ENCODE peak calls at places on chromosome 1, in five cellular contexts. J, X, B, S and F are unnamed samples.

GRCh38 chr1:222634180-222635013 is 16.5 kb downstream of the MIA3 start:
- DNase-seq in B (peak), S (peak), X (peak), J (peak), F (peak)

GRCh38 chr1:45134468-45134873 is 71.9 kb downstream of the ZSWIM5 start:
- DNase-seq in J (peak), X (no peak), S (no peak), B (no peak), F (no peak)

GRCh38 chr1:235455806-235456205 is 48.4 kb downstream of the B3GALNT2 start:
- DNase-seq in X (no peak), J (no peak), B (no peak), S (no peak), F (no peak)

GRCh38 chr1:184075040-184076029 is 23.8 kb downstream of the TSEN15 start:
- DNase-seq in X (peak), J (peak), S (peak), B (no peak), F (peak)

GRCh38 chr1:228085287-228085926 is 2.9 kb downstream of the ARF1 start:
- DNase-seq in X (peak), S (no peak), B (no peak), J (peak), F (peak)

GRCh38 chr1:58968360-58968952 is 184.6 kb upstream of the JUN start:
- DNase-seq in X (peak), S (no peak), B (no peak), J (peak), F (peak)

GRCh38 chr1:225543350-225543749 is 109.6 kb downstream of the ENAH start:
- DNase-seq in X (no peak), S (no peak), J (no peak), B (no peak), F (no peak)

GRCh38 chr1:72140222-72140621 is 142.1 kb downstream of the NEGR1 start:
- DNase-seq in S (no peak), B (no peak), X (peak), J (no peak), F (peak)

GRCh38 chr1:93758842-93759515 is 77.3 kb upstream of the BCAR3 start:
- DNase-seq in S (peak), X (peak), J (peak), B (no peak), F (peak)

GRCh38 chr1:203888807-203889251 is 27.4 kb downstream of the SNRPE start:
- DNase-seq in X (peak), S (no peak), J (no peak), B (no peak), F (peak)

GRCh38 chr1:46131093-46131492 is 1.3 kb downstream of the PIK3R3 start:
- DNase-seq in X (no peak), J (no peak), S (no peak), B (no peak), F (no peak)

GRCh38 chr1:180975551-180975950 is 47.1 kb downstream of the STX6 start:
- DNase-seq in S (no peak), J (no peak), B (no peak), X (peak), F (peak)

GRCh38 chr1:90351019-90351418 is 356.1 kb downstream of the ZNF326 start:
- DNase-seq in B (no peak), S (no peak), X (no peak), J (no peak), F (no peak)

GRCh38 chr1:44696789-44697188 is 22.3 kb downstream of the ARMH1 start:
- DNase-seq in B (no peak), X (no peak), S (no peak), J (no peak), F (no peak)

GRCh38 chr1:51316113-51316763 is 14.1 kb downstream of the TTC39A start:
- DNase-seq in J (no peak), S (no peak), X (no peak), B (no peak), F (no peak)

GRCh38 chr1:153339802-153340201 is 8.8 kb downstream of the PGLYRP4 start:
- DNase-seq in S (no peak), J (no peak), B (no peak), X (no peak), F (no peak)

GRCh38 chr1:115115521-115116161 is 26.3 kb upstream of the TSPAN2 start:
- DNase-seq in S (no peak), J (no peak), B (no peak), X (no peak), F (no peak)

GRCh38 chr1:99600782-99601181 is 45.1 kb upstream of the PALMD start:
- DNase-seq in S (peak), X (no peak), B (no peak), J (no peak), F (peak)

GRCh38 chr1:224503161-224504118 is 68.8 kb upstream of the WDR26 start:
- DNase-seq in B (no peak), S (peak), J (peak), X (peak), F (peak)

GRCh38 chr1:16093611-16094010 is 20.2 kb upstream of the FAM131C start:
- DNase-seq in J (no peak), S (no peak), B (no peak), X (no peak), F (no peak)

GRCh38 chr1:37038079-37038702 is 3.9 kb upstream of the GRIK3 start:
- DNase-seq in J (peak), B (no peak), S (peak), X (peak), F (no peak)

GRCh38 chr1:243496806-243497205 is 241.0 kb downstream of the SDCCAG8 start:
- DNase-seq in B (no peak), J (no peak), S (no peak), X (no peak), F (no peak)

GRCh38 chr1:206734499-206735142 is 36.0 kb upstream of the IL19 start:
- DNase-seq in J (peak), B (peak), S (peak), X (peak), F (peak)

GRCh38 chr1:66168919-66169725 is 364.8 kb upstream of the SGIP1 start:
- DNase-seq in X (peak), S (no peak), J (no peak), B (no peak), F (no peak)

GRCh38 chr1:171644805-171645483 is 7.5 kb downstream of the MYOC start:
- DNase-seq in B (peak), S (peak), X (peak), J (peak), F (peak)

GRCh38 chr1:100750002-100750885 is 30.7 kb downstream of the VCAM1 start:
- DNase-seq in B (no peak), X (no peak), J (no peak), S (no peak), F (no peak)

GRCh38 chr1:118217073-118217620 is 32.1 kb upstream of the SPAG17 start:
- DNase-seq in X (no peak), J (no peak), S (no peak), B (no peak), F (no peak)

GRCh38 chr1:37498872-37499617 is 15.5 kb downstream of the MEAF6 start:
- DNase-seq in B (no peak), J (peak), X (peak), S (no peak), F (peak)

GRCh38 chr1:200224315-200224714 is 185.5 kb downstream of the ZNF281 start:
- DNase-seq in J (no peak), S (no peak), B (no peak), X (peak), F (peak)

GRCh38 chr1:94068831-94069648 is 51.9 kb downstream of the ABCA4 start:
- DNase-seq in B (no peak), S (peak), X (no peak), J (peak), F (peak)

GRCh38 chr1:228155596-228156517 is 6.1 kb downstream of the GJC2 start:
- DNase-seq in S (no peak), X (no peak), J (no peak), B (no peak), F (no peak)